ENCODE peak calls at places on chromosomes 4 and X, in ten cellular contexts. One of them, this sample, is unnamed. For H3K4me1, the result is how much of the 10 kb centered on the place peaks cover.

GRCh38 chr4:88809561-88810219 is 112.1 kb upstream of the NAP1L5 start:
- DNase-seq in breast epithelium: no peak
- DNase-seq in cardiac muscle cell: no peak
- DNase-seq in fibroblast of lung: peak
- DNase-seq in gastrocnemius medialis: peak
- DNase-seq in Peyer's patch: no peak
- DNase-seq in uterus: no peak
- DNase-seq in SK-N-SH: no peak
- DNase-seq in A549: no peak
- DNase-seq in IMR-90: no peak
- DNase-seq in this sample: no peak

GRCh38 chr4:40334591-40335507 is at the start of gene CHRNA9:
- DNase-seq in fibroblast of lung: no peak
- DNase-seq in SK-N-SH: no peak
- DNase-seq in A549: no peak
- DNase-seq in cardiac muscle cell: peak
- DNase-seq in uterus: no peak
- DNase-seq in IMR-90: no peak
- DNase-seq in breast epithelium: no peak
- DNase-seq in gastrocnemius medialis: no peak
- DNase-seq in Peyer's patch: no peak
- DNase-seq in this sample: no peak

GRCh38 chr4:3294401-3295241 is 1.8 kb downstream of the RGS12 start:
- DNase-seq in IMR-90: no peak
- DNase-seq in A549: no peak
- DNase-seq in fibroblast of lung: no peak
- DNase-seq in gastrocnemius medialis: no peak
- DNase-seq in cardiac muscle cell: no peak
- DNase-seq in uterus: no peak
- DNase-seq in breast epithelium: peak
- DNase-seq in SK-N-SH: no peak
- DNase-seq in Peyer's patch: no peak
- DNase-seq in this sample: no peak

GRCh38 chr4:183908284-183908683 is 3.2 kb downstream of the STOX2 start:
- DNase-seq in fibroblast of lung: no peak
- DNase-seq in breast epithelium: no peak
- DNase-seq in Peyer's patch: no peak
- DNase-seq in uterus: no peak
- DNase-seq in cardiac muscle cell: no peak
- DNase-seq in gastrocnemius medialis: no peak
- DNase-seq in SK-N-SH: no peak
- DNase-seq in A549: no peak
- DNase-seq in IMR-90: no peak
- DNase-seq in this sample: no peak

GRCh38 chr4:169079942-169080827 is 70.1 kb upstream of the CBR4 start:
- DNase-seq in fibroblast of lung: peak
- DNase-seq in gastrocnemius medialis: peak
- DNase-seq in IMR-90: peak
- DNase-seq in cardiac muscle cell: no peak
- DNase-seq in uterus: peak
- DNase-seq in A549: no peak
- DNase-seq in breast epithelium: no peak
- DNase-seq in Peyer's patch: peak
- DNase-seq in SK-N-SH: peak
- DNase-seq in this sample: no peak

GRCh38 chr4:184805462-184806245 is 20.1 kb downstream of the ACSL1 start:
- DNase-seq in breast epithelium: peak
- DNase-seq in cardiac muscle cell: no peak
- DNase-seq in Peyer's patch: peak
- DNase-seq in fibroblast of lung: peak
- DNase-seq in gastrocnemius medialis: peak
- DNase-seq in uterus: no peak
- DNase-seq in SK-N-SH: peak
- DNase-seq in A549: no peak
- DNase-seq in IMR-90: no peak
- DNase-seq in this sample: no peak

GRCh38 chr4:83109480-83110221 is 4.9 kb downstream of the PLAC8 start:
- DNase-seq in Peyer's patch: peak
- DNase-seq in A549: peak
- DNase-seq in IMR-90: peak
- DNase-seq in fibroblast of lung: no peak
- DNase-seq in gastrocnemius medialis: no peak
- DNase-seq in breast epithelium: no peak
- DNase-seq in uterus: no peak
- DNase-seq in cardiac muscle cell: peak
- DNase-seq in SK-N-SH: peak
- DNase-seq in this sample: peak

GRCh38 chrX:101564651-101565050 is 14.3 kb downstream of the ARMCX1 start:
- DNase-seq in Peyer's patch: no peak
- DNase-seq in breast epithelium: no peak
- DNase-seq in fibroblast of lung: no peak
- DNase-seq in gastrocnemius medialis: no peak
- DNase-seq in IMR-90: no peak
- DNase-seq in A549: no peak
- DNase-seq in uterus: no peak
- DNase-seq in cardiac muscle cell: no peak
- DNase-seq in SK-N-SH: no peak
- DNase-seq in this sample: no peak

GRCh38 chr4:94498502-94498901 is 46.8 kb downstream of the PDLIM5 start:
- DNase-seq in IMR-90: no peak
- DNase-seq in breast epithelium: no peak
- DNase-seq in cardiac muscle cell: no peak
- DNase-seq in gastrocnemius medialis: no peak
- DNase-seq in uterus: no peak
- DNase-seq in fibroblast of lung: no peak
- DNase-seq in Peyer's patch: no peak
- DNase-seq in A549: no peak
- DNase-seq in SK-N-SH: no peak
- DNase-seq in this sample: no peak

GRCh38 chr4:143407475-143407874 is 70.8 kb downstream of the GAB1 start:
- DNase-seq in A549: no peak
- DNase-seq in breast epithelium: no peak
- DNase-seq in fibroblast of lung: peak
- DNase-seq in gastrocnemius medialis: no peak
- DNase-seq in IMR-90: no peak
- DNase-seq in Peyer's patch: no peak
- DNase-seq in uterus: no peak
- DNase-seq in SK-N-SH: no peak
- DNase-seq in cardiac muscle cell: no peak
- DNase-seq in this sample: no peak

GRCh38 chr4:143410015-143410414 is 73.3 kb downstream of the GAB1 start:
- DNase-seq in breast epithelium: no peak
- DNase-seq in IMR-90: no peak
- DNase-seq in Peyer's patch: no peak
- DNase-seq in cardiac muscle cell: no peak
- DNase-seq in uterus: no peak
- DNase-seq in SK-N-SH: no peak
- DNase-seq in gastrocnemius medialis: no peak
- DNase-seq in A549: no peak
- DNase-seq in fibroblast of lung: no peak
- DNase-seq in this sample: no peak

GRCh38 chr4:143406523-143406922 is 69.8 kb downstream of the GAB1 start:
- DNase-seq in fibroblast of lung: peak
- DNase-seq in uterus: peak
- DNase-seq in breast epithelium: peak
- DNase-seq in A549: no peak
- DNase-seq in SK-N-SH: no peak
- DNase-seq in cardiac muscle cell: no peak
- DNase-seq in Peyer's patch: no peak
- DNase-seq in IMR-90: no peak
- DNase-seq in gastrocnemius medialis: peak
- DNase-seq in this sample: no peak

DNA sequence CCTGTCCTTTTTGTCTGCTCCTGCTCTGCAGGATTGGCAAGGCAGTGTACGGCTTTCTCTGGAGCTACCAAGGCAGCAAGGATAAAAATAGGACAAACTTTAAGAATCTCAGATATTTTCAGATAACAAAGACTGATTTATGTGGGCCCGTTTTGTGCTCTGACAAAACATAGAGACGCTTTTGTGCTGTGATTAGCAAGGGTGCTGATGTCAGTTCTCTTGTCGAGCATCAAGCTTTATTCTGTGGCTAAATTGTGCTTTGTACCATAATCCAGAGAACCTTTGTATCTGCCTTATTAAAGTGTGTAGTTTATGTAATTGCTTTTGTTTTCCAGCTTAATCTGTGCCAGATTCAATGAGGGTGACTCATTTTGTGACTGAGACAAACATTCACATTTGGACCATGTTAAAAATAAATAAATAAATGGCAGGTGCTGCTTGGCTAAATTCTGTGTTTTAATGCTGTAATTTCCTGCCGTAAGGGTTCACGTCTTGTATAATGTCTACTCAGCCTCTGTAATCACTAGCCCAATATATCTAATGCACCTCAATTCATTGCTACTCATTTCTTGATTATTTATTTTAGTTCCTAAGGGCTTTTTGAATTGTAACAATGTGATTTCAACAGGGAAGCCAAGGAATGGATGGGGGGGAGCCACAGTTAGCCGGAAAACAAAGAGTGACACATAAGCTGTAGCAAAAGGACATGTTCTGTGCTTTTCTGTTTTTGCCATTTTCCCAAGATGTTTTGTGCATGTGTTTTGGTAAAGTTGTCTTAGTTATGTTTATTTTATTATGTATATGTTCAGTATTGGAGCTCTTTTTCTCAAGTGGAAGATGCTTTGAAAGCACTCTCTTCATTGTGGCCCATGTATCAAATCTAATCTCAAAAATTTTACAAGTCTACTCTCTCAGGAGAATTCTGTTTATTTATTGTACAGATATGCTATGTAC is 75.1 kb downstream of the GAB1 start:
- DNase-seq in gastrocnemius medialis: no peak
- DNase-seq in A549: no peak
- DNase-seq in fibroblast of lung: peak
- DNase-seq in cardiac muscle cell: no peak
- DNase-seq in Peyer's patch: no peak
- DNase-seq in uterus: no peak
- DNase-seq in IMR-90: peak
- DNase-seq in SK-N-SH: no peak
- DNase-seq in breast epithelium: no peak
- DNase-seq in this sample: no peak
- H3K27ac ChIP-seq in gastrocnemius medialis: peak
- H3K27ac ChIP-seq in A549: no peak
- H3K27ac ChIP-seq in fibroblast of lung: no peak
- H3K27ac ChIP-seq in cardiac muscle cell: peak
- H3K27ac ChIP-seq in Peyer's patch: peak
- H3K27ac ChIP-seq in uterus: peak
- H3K27ac ChIP-seq in IMR-90: no peak
- H3K27ac ChIP-seq in SK-N-SH: no peak
- H3K27ac ChIP-seq in breast epithelium: peak
- H3K27ac ChIP-seq in this sample: no peak

GRCh38 chrX:31036895-31037294 is 34.9 kb downstream of the FTHL17 start:
- DNase-seq in A549: peak
- DNase-seq in fibroblast of lung: peak
- DNase-seq in breast epithelium: no peak
- DNase-seq in Peyer's patch: peak
- DNase-seq in IMR-90: peak
- DNase-seq in gastrocnemius medialis: no peak
- DNase-seq in SK-N-SH: peak
- DNase-seq in uterus: peak
- DNase-seq in cardiac muscle cell: peak
- DNase-seq in this sample: no peak
- TF ChIP-seq CTCF in A549: peak
- TF ChIP-seq CTCF in fibroblast of lung: peak
- TF ChIP-seq CTCF in breast epithelium: peak
- TF ChIP-seq CTCF in Peyer's patch: peak
- TF ChIP-seq CTCF in IMR-90: peak
- TF ChIP-seq CTCF in gastrocnemius medialis: peak
- TF ChIP-seq CTCF in SK-N-SH: peak
- TF ChIP-seq CTCF in uterus: peak
- TF ChIP-seq CTCF in cardiac muscle cell: peak
- TF ChIP-seq CTCF in this sample: no peak

DNA sequence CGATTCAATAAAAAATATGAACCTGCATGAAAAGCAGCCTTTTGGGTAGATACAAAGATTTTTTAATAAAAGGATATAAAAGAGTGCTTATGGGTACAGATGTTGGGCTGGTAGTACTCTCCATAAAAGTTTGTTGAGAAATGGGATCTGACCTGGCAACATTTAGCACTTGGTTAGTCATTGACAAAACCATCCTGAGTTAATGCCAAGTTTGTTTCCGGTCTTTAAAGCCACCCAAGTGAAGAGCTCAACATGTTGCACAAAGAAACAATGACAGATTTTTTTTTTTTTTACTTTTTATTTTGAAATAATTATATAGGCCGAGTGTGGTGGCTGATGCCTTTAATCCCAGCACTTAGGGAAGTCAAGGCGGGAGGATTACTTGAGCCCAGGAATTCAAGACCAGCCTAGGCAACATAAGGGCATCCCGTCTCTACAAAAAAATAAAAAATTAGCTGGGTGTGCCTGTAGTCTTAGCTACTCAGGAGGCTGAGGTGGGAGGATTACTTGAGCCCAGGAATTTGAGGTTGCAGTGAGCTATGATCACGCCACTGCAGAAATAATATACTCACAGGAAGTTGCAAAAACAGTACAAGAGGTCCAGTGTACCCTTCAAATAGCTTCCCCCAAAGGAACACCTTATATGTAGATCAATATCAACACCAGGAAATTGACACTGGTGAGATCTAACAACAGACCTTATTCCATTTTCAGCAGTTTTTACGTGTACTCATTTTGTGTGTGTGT is 16.6 kb downstream of the CHST7 start:
- DNase-seq in breast epithelium: no peak
- DNase-seq in uterus: no peak
- DNase-seq in A549: no peak
- DNase-seq in IMR-90: peak
- DNase-seq in Peyer's patch: no peak
- DNase-seq in SK-N-SH: no peak
- DNase-seq in gastrocnemius medialis: no peak
- DNase-seq in fibroblast of lung: peak
- DNase-seq in cardiac muscle cell: no peak
- DNase-seq in this sample: no peak
- H3K4me1 ChIP-seq in breast epithelium: under half
- H3K4me1 ChIP-seq in uterus: under half
- H3K4me1 ChIP-seq in A549: half or more
- H3K4me1 ChIP-seq in IMR-90: under half
- H3K4me1 ChIP-seq in Peyer's patch: under half
- H3K4me1 ChIP-seq in SK-N-SH: under half
- H3K4me1 ChIP-seq in gastrocnemius medialis: under half
- H3K4me1 ChIP-seq in fibroblast of lung: under half
- H3K4me1 ChIP-seq in cardiac muscle cell: under half
- H3K4me1 ChIP-seq in this sample: under half

DNA sequence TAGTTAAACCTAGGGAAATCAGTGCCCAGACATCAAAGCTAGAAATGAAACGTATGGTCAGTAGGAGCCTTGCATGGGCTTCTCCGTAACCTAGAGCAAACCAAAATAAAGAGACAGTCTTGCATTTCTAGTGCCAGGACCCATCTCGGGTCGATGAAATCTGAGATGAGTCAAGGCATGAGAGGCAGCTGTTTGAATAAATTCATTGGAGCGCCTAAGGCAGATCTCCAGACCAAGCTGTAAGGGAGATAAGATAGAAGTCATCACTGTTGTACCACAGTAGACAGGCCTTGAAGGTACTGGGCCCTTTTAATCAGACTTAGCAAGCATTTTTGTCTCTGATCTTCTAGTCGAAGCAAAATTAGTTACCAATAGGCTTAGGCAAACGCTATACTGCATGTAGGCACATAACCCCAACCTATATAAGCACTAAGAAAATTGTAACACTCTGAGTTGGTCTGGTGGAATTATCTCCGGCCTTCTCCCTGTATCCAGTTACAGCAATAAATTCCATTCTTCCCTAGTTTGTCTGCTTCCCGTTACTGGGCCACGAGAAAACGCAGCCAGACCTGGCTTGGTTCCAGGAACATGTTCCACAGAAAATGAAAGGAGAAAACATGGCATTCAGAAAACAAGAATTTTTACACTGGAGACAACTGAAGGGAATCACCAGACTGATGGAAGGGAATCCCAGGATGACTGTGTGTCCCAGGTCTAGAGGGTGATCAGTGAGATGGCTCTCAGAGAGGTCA is 21.1 kb upstream of the PAPSS1 start:
- DNase-seq in SK-N-SH: no peak
- DNase-seq in breast epithelium: peak
- DNase-seq in Peyer's patch: no peak
- DNase-seq in A549: no peak
- DNase-seq in IMR-90: peak
- DNase-seq in cardiac muscle cell: no peak
- DNase-seq in fibroblast of lung: peak
- DNase-seq in gastrocnemius medialis: no peak
- DNase-seq in uterus: peak
- DNase-seq in this sample: no peak
- H3K27ac ChIP-seq in SK-N-SH: peak
- H3K27ac ChIP-seq in breast epithelium: peak
- H3K27ac ChIP-seq in Peyer's patch: peak
- H3K27ac ChIP-seq in A549: no peak
- H3K27ac ChIP-seq in IMR-90: peak
- H3K27ac ChIP-seq in cardiac muscle cell: no peak
- H3K27ac ChIP-seq in fibroblast of lung: no peak
- H3K27ac ChIP-seq in gastrocnemius medialis: peak
- H3K27ac ChIP-seq in uterus: peak
- H3K27ac ChIP-seq in this sample: no peak

This sample was measured in CD8-positive, alpha-beta T cell.